ENCODE peak calls at places on chromosomes 5 and 9, in five cellular contexts. G is kidney glomerular epithelial cell; K is naive thymus-derived CD8-positive, alpha-beta T cell; D is endothelial cell; S is GM03348. J is an unnamed sample.

GRCh38 chr9:93675336-93676150 is 99.2 kb downstream of the PHF2 start:
- DNase-seq in G (no peak), K (no peak), D (peak; percentile 2), S (no peak), J (no peak)

GRCh38 chr9:37406603-37407401 is 15.7 kb upstream of the GRHPR start:
- DNase-seq in G (no peak), K (no peak), D (no peak), S (no peak), J (no peak)

GRCh38 chr5:139468421-139468931 is 2.3 kb upstream of the SMIM33 start:
- DNase-seq in G (no peak), K (no peak), D (no peak), S (no peak), J (no peak)

GRCh38 chr5:154031923-154032489 is 6.7 kb downstream of the FAM114A2 start:
- DNase-seq in G (no peak), K (no peak), D (no peak), S (no peak), J (no peak)

GRCh38 chr9:97997330-97998276 is 14.5 kb downstream of the ANP32B start:
- DNase-seq in G (no peak), K (no peak), D (no peak), S (no peak), J (no peak)

GRCh38 chr9:20477940-20478620 is 144.2 kb downstream of the MLLT3 start:
- DNase-seq in G (no peak), K (no peak), D (no peak), S (peak; percentile 3), J (no peak)

GRCh38 chr5:38208782-38209378 is 49.5 kb upstream of the EGFLAM start:
- DNase-seq in G (peak; percentile 14), K (no peak), D (peak; percentile 35), S (peak; percentile 60), J (peak; percentile 41)

GRCh38 chr5:139406960-139407359 is 3.1 kb upstream of the SPATA24 start:
- DNase-seq in G (no peak), K (no peak), D (no peak), S (no peak), J (no peak)

GRCh38 chr5:128528126-128528525 is 9.9 kb downstream of the FBN2 start:
- DNase-seq in G (no peak), K (no peak), D (no peak), S (no peak), J (no peak)

GRCh38 chr5:32029291-32029690 is 144.8 kb downstream of the GOLPH3 start:
- DNase-seq in G (no peak), K (no peak), D (no peak), S (peak; percentile 37), J (no peak)

GRCh38 chr5:14534773-14535172 is 46.8 kb upstream of the OTULINL start:
- DNase-seq in G (no peak), K (no peak), D (no peak), S (no peak), J (no peak)

GRCh38 chr5:35464757-35465156 is 152.9 kb upstream of the SPEF2 start:
- DNase-seq in G (no peak), K (no peak), D (no peak), S (no peak), J (no peak)

GRCh38 chr5:61123145-61123544 is 39.1 kb downstream of the SMIM15 start:
- DNase-seq in G (no peak), K (no peak), D (no peak), S (no peak), J (no peak)

GRCh38 chr5:173315495-173316352 is 12.5 kb downstream of the STC2 start:
- DNase-seq in G (peak; percentile 75), K (no peak), D (no peak), S (peak; percentile 42), J (peak; percentile 3)

GRCh38 chr5:103232393-103232999 is 26.1 kb upstream of the MACIR start:
- DNase-seq in G (peak; percentile 29), K (no peak), D (no peak), S (peak; percentile 23), J (peak; percentile 48)

GRCh38 chr9:121563881-121564460 is 64.3 kb upstream of the GGTA1 start:
- DNase-seq in G (no peak), K (no peak), D (no peak), S (no peak), J (no peak)

GRCh38 chr5:74953961-74954720 is 88.0 kb upstream of the FAM169A start:
- DNase-seq in G (peak; percentile 71), K (no peak), D (no peak), S (peak; percentile 45), J (no peak)

GRCh38 chr5:33557605-33558004 is 116.8 kb downstream of the TARS1 start:
- DNase-seq in G (no peak), K (no peak), D (no peak), S (no peak), J (no peak)

GRCh38 chr5:176748073-176748966 is 62.0 kb upstream of the UNC5A start:
- DNase-seq in G (no peak), K (no peak), D (no peak), S (no peak), J (no peak)

GRCh38 chr5:132369471-132370240 is at the start of gene SLC22A5:
- DNase-seq in G (peak; percentile 43), K (peak; percentile 60), D (peak; percentile 59), S (peak; percentile 89), J (peak; percentile 64)

GRCh38 chr9:120161801-120162200 is 418.2 kb downstream of the CDK5RAP2 start:
- DNase-seq in G (no peak), K (no peak), D (no peak), S (no peak), J (no peak)

GRCh38 chr5:84450617-84451414 is 66.1 kb upstream of the EDIL3 start:
- DNase-seq in G (no peak), K (no peak), D (no peak), S (peak; percentile 50), J (peak; percentile 24)

GRCh38 chr9:136858844-136859757 is 7.0 kb downstream of the MAMDC4 start:
- DNase-seq in G (no peak), K (no peak), D (no peak), S (peak; percentile 49), J (peak; percentile 24)

GRCh38 chr5:141149812-141150211 is at the start of gene PCDHB6:
- DNase-seq in G (peak; percentile 36), K (no peak), D (no peak), S (peak; percentile 58), J (no peak)

GRCh38 chr5:65925094-65925600 is 1.2 kb upstream of the ERBIN start:
- DNase-seq in G (peak; percentile 62), K (peak; percentile 68), D (peak; percentile 58), S (peak; percentile 73), J (peak; percentile 62)

GRCh38 chr9:38434365-38434764 is 10.1 kb upstream of the IGFBPL1 start:
- DNase-seq in G (no peak), K (no peak), D (no peak), S (no peak), J (no peak)

GRCh38 chr5:170907758-170908157 is 45.9 kb downstream of the RANBP17 start:
- DNase-seq in G (peak; percentile 43), K (no peak), D (no peak), S (no peak), J (no peak)

GRCh38 chr5:63131618-63132285 is 553.1 kb downstream of the LRRC70 start:
- DNase-seq in G (peak; percentile 66), K (no peak), D (no peak), S (no peak), J (peak; percentile 66)

GRCh38 chr5:128083811-128084227 is 253 bp downstream of the SLC12A2 start:
- DNase-seq in G (no peak), K (no peak), D (peak; percentile 71), S (peak; percentile 81), J (no peak)

GRCh38 chr9:129307227-129307970 is 129.3 kb upstream of the IER5L start:
- DNase-seq in G (no peak), K (no peak), D (no peak), S (no peak), J (no peak)

GRCh38 chr9:122374885-122375420 is 4.1 kb downstream of the PTGS1 start:
- DNase-seq in G (peak; percentile 31), K (no peak), D (no peak), S (peak; percentile 94), J (no peak)

GRCh38 chr9:117304613-117305012 is 110.2 kb downstream of the ASTN2 start:
- DNase-seq in G (no peak), K (no peak), D (no peak), S (no peak), J (no peak)

GRCh38 chr5:80125022-80125961 is 90.1 kb downstream of the THBS4 start:
- DNase-seq in G (no peak), K (no peak), D (no peak), S (no peak), J (no peak)

GRCh38 chr9:120925535-120926396 is 830 bp downstream of the TRAF1 start:
- DNase-seq in G (peak; percentile 83), K (peak; percentile 70), D (no peak), S (peak; percentile 63), J (peak; percentile 62)

GRCh38 chr5:110377411-110378392 is 348.8 kb downstream of the TMEM232 start:
- DNase-seq in G (peak; percentile 77), K (no peak), D (no peak), S (peak; percentile 45), J (no peak)

GRCh38 chr5:174186096-174186495 is 140.6 kb downstream of the NSG2 start:
- DNase-seq in G (no peak), K (no peak), D (no peak), S (no peak), J (no peak)

GRCh38 chr5:134103998-134104612 is 10.4 kb upstream of the TCF7 start:
- DNase-seq in G (no peak), K (no peak), D (no peak), S (no peak), J (no peak)

GRCh38 chr5:157543825-157544622 is 31.6 kb downstream of the ADAM19 start:
- DNase-seq in G (no peak), K (no peak), D (no peak), S (peak; percentile 51), J (no peak)

GRCh38 chr9:114492991-114493390 is 12.3 kb downstream of the WHRN start:
- DNase-seq in G (no peak), K (no peak), D (no peak), S (no peak), J (no peak)

J was measured in ACHN.